ENCODE peak calls at places on chromosome 6, in ten cellular contexts. B is vagina, P is sigmoid colon, M is transverse colon, U is HCT116, V is K562, F is stomach, D is endothelial cell of umbilical vein, W is breast epithelium, T is HepG2. Z is an unnamed sample.

GRCh38 chr6:6148192-6148815 is 141.6 kb upstream of the NRN1 start:
- DNase-seq in B (no peak), P (no peak), M (no peak), U (no peak), V (no peak), F (no peak), D (no peak), W (no peak), T (no peak), Z (no peak)

GRCh38 chr6:157885876-157886275 is 62.8 kb downstream of the SNX9 start:
- DNase-seq in B (no peak), P (no peak), M (no peak), U (no peak), V (no peak), F (no peak), D (no peak), W (no peak), T (no peak), Z (no peak)

GRCh38 chr6:22940571-22941290 is 371.4 kb downstream of the HDGFL1 start:
- DNase-seq in B (no peak), P (no peak), M (no peak), U (no peak), V (no peak), F (no peak), D (no peak), W (no peak), T (no peak), Z (no peak)

GRCh38 chr6:10658910-10659696 is 35.3 kb downstream of the C6orf52 start:
- DNase-seq in B (no peak), P (no peak), M (no peak), U (no peak), V (no peak), F (no peak), D (no peak), W (no peak), T (no peak), Z (no peak)

GRCh38 chr6:41937881-41938574 is 3.6 kb downstream of the CCND3 start:
- DNase-seq in B (no peak), P (no peak), M (no peak), U (no peak), V (no peak), F (no peak), D (peak), W (no peak), T (no peak), Z (no peak)

GRCh38 chr6:78300885-78301284 is 566.5 kb upstream of the IRAK1BP1 start:
- DNase-seq in B (no peak), P (no peak), M (no peak), U (no peak), V (no peak), F (no peak), D (no peak), W (no peak), T (no peak), Z (no peak)

GRCh38 chr6:70414813-70415212 is 1.5 kb downstream of the FAM135A start:
- DNase-seq in B (no peak), P (no peak), M (no peak), U (no peak), V (no peak), F (no peak), D (no peak), W (no peak), T (no peak), Z (no peak)

GRCh38 chr6:89204096-89204495 is 13.1 kb downstream of the GABRR1 start:
- DNase-seq in B (no peak), P (no peak), M (no peak), U (no peak), V (no peak), F (no peak), D (no peak), W (no peak), T (no peak), Z (no peak)

GRCh38 chr6:112016335-112016734 is 37.6 kb upstream of the CCN6 start:
- DNase-seq in B (no peak), P (no peak), M (no peak), U (no peak), V (no peak), F (no peak), D (peak), W (no peak), T (no peak), Z (no peak)

GRCh38 chr6:161101517-161101916 is 109.9 kb downstream of the MAP3K4 start:
- DNase-seq in B (no peak), P (no peak), M (no peak), U (no peak), V (no peak), F (no peak), D (no peak), W (no peak), T (no peak), Z (no peak)

GRCh38 chr6:123000244-123000770 is 4.3 kb downstream of the CLVS2 start:
- DNase-seq in B (no peak), P (no peak), M (no peak), U (no peak), V (no peak), F (no peak), D (no peak), W (no peak), T (no peak), Z (no peak)

GRCh38 chr6:3427740-3428085 is 29.1 kb downstream of the SLC22A23 start:
- DNase-seq in B (no peak), P (no peak), M (peak), U (no peak), V (no peak), F (peak), D (peak), W (no peak), T (no peak), Z (no peak)

GRCh38 chr6:53044071-53044470 is 21.1 kb upstream of the FBXO9 start:
- DNase-seq in B (no peak), P (no peak), M (no peak), U (no peak), V (no peak), F (no peak), D (no peak), W (no peak), T (no peak), Z (no peak)

GRCh38 chr6:47306887-47307286 is 2.8 kb downstream of the TNFRSF21 start:
- DNase-seq in B (no peak), P (no peak), M (no peak), U (no peak), V (no peak), F (no peak), D (peak), W (no peak), T (no peak), Z (no peak)

GRCh38 chr6:42890311-42891198 is 11.1 kb downstream of the RPL7L1 start:
- DNase-seq in B (peak), P (peak), M (peak), U (peak), V (peak), F (peak), D (peak), W (peak), T (peak), Z (peak)

GRCh38 chr6:169981969-169982368 is 230.5 kb downstream of the ERMARD start:
- DNase-seq in B (no peak), P (peak), M (no peak), U (no peak), V (no peak), F (no peak), D (no peak), W (peak), T (no peak), Z (no peak)

GRCh38 chr6:169981051-169981450 is 229.6 kb downstream of the ERMARD start:
- DNase-seq in B (no peak), P (peak), M (no peak), U (no peak), V (no peak), F (no peak), D (no peak), W (peak), T (no peak), Z (no peak)

GRCh38 chr6:169978615-169979161 is 227.3 kb downstream of the ERMARD start:
- DNase-seq in B (no peak), P (peak), M (no peak), U (no peak), V (no peak), F (no peak), D (no peak), W (peak), T (no peak), Z (peak)

GRCh38 chr6:169981568-169981967 is 230.1 kb downstream of the ERMARD start:
- DNase-seq in B (no peak), P (peak), M (no peak), U (no peak), V (no peak), F (no peak), D (no peak), W (peak), T (no peak), Z (no peak)

DNA sequence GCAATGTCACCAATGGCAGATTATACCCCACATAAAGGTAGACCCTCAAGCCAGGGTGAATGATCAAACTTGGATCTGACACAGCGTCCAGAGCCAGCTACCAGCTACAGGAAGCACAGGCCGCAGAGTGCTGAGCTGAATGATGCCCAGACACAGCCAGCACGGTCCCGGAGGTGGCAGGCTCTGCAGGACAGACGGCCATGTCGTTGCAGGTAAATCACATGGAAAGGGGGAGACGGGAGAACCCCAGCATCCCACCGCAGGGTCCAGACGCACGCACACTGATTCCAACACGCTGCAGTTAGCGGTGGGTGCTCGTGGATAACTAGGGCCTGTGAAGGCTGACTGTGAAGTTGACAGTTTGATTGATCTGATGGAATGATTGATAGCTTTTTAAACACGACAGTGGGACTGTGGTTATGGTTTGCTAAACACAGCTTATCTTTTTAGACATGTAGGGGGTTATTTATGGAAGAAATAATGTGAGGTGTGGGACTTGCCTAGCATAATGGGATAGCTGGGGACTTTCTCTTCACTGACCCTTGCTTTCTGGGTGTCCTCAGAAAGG is 228.5 kb downstream of the ERMARD start:
- DNase-seq in B (no peak), P (peak), M (no peak), U (no peak), V (no peak), F (no peak), D (no peak), W (peak), T (no peak), Z (peak)
- TF ChIP-seq POLR2AphosphoS5 in B (no peak), P (no peak), M (no peak), U (no peak), V (no peak), F (no peak), D (no peak), W (no peak), T (no peak), Z (no peak)

GRCh38 chr6:110562316-110562915 is 86.0 kb upstream of the SLC22A16 start:
- DNase-seq in B (peak), P (no peak), M (no peak), U (no peak), V (no peak), F (no peak), D (no peak), W (no peak), T (no peak), Z (no peak)

GRCh38 chr6:110561708-110562107 is 85.3 kb upstream of the SLC22A16 start:
- DNase-seq in B (no peak), P (no peak), M (no peak), U (no peak), V (no peak), F (no peak), D (no peak), W (no peak), T (no peak), Z (no peak)

GRCh38 chr6:110563711-110564110 is 87.3 kb upstream of the SLC22A16 start:
- DNase-seq in B (no peak), P (no peak), M (no peak), U (no peak), V (no peak), F (no peak), D (no peak), W (no peak), T (no peak), Z (no peak)

GRCh38 chr6:110566346-110567125 is 90.1 kb upstream of the SLC22A16 start:
- DNase-seq in B (no peak), P (no peak), M (peak), U (no peak), V (no peak), F (no peak), D (no peak), W (no peak), T (peak), Z (no peak)

DNA sequence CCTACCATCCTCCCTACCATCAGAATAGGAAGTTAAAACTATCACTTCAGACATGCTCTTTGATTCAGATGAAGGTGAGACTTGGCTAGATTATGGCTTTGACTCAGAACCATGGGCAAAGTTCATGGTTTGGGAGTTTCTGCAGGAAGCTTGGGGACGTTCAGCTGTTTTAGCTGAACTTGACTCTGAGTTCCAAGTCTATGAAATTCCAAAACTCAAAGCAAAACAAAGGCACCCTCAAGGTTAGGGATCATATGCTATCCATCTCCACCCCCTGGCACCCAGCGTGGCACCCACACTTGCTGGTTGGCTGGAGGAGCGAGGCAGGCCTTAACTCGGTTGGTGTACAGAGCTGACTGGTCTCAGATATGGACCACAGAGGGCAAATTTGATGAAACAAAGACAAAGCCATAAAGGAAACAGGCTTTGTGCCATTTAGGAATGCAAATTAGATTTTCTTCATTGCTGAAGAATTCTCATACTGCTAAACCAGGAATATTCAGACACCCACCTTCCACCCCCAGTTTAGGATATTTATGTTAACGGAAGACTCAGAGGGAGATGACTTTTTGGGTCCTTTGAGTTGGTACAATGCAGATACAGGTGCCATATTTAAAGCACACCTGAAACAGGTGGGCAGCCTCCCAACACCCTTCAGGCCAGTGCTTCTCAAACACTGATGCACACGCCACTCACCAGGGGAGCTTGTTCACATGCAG is 88.4 kb upstream of the SLC22A16 start:
- DNase-seq in B (no peak), P (no peak), M (no peak), U (no peak), V (no peak), F (no peak), D (no peak), W (no peak), T (no peak), Z (no peak)
- H3K27ac ChIP-seq in B (no peak), P (no peak), M (no peak), U (no peak), V (no peak), F (no peak), D (no peak), W (no peak), T (peak), Z (no peak)

GRCh38 chr6:125985967-125986294 is 409 bp upstream of the TRMT11 start:
- DNase-seq in B (no peak), P (no peak), M (no peak), U (no peak), V (no peak), F (no peak), D (no peak), W (no peak), T (no peak), Z (no peak)

GRCh38 chr6:125986956-125987617 is 747 bp downstream of the TRMT11 start:
- DNase-seq in B (no peak), P (no peak), M (no peak), U (peak), V (peak), F (no peak), D (no peak), W (no peak), T (peak), Z (no peak)

GRCh38 chr6:125988280-125988679 is 1.9 kb downstream of the TRMT11 start:
- DNase-seq in B (no peak), P (no peak), M (no peak), U (no peak), V (no peak), F (no peak), D (no peak), W (no peak), T (no peak), Z (no peak)

GRCh38 chr6:125985522-125985921 is 818 bp upstream of the TRMT11 start:
- DNase-seq in B (no peak), P (no peak), M (no peak), U (no peak), V (no peak), F (no peak), D (no peak), W (no peak), T (peak), Z (no peak)

DNA sequence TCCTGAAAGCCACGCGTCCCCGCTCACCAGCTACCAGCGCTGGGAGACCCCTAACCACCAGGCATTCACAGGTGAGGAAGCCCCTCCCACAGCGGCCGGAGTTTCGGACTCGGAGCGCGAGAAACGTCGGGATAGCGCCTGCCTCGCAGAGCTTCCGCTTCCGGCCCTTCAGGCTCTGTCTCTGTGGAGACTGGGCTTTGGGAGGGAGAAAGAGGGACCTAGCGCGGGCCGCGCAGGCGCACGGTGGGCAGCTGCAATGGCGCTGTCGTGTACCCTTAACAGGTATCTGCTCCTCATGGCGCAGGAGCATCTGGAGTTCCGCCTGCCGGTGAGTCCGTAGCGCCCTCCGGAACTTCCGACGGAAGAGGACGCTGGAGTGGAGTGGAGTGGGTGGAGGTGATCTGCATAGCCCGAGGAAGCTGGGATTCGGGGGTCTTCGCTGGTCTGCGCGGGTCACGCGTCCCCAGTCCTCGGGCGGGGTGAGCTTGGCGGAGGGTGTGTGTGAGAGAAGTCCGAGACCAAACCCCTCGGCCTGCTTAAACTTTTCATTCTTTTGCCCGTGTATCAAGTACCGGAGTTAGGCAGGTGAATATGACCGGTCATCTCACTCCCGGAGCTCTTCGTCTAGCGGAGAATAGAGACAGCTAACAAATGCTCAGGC is at the start of gene TRMT11:
- DNase-seq in B (peak), P (peak), M (peak), U (peak), V (peak), F (peak), D (peak), W (peak), T (peak), Z (peak)
- TF ChIP-seq POLR2A in B (no peak), P (peak), M (peak), U (peak), V (peak), F (peak), D (peak), W (peak), T (peak), Z (peak)

GRCh38 chr6:31533455-31533841 is 4.7 kb downstream of the MCCD1 start:
- DNase-seq in B (no peak), P (no peak), M (no peak), U (no peak), V (no peak), F (no peak), D (no peak), W (no peak), T (no peak), Z (no peak)

GRCh38 chr6:31531771-31532643 is 3.2 kb downstream of the MCCD1 start:
- DNase-seq in B (no peak), P (no peak), M (no peak), U (no peak), V (no peak), F (no peak), D (no peak), W (no peak), T (no peak), Z (no peak)

GRCh38 chr6:31531162-31531561 is 2.4 kb downstream of the MCCD1 start:
- DNase-seq in B (no peak), P (no peak), M (no peak), U (no peak), V (no peak), F (no peak), D (no peak), W (no peak), T (no peak), Z (no peak)

GRCh38 chr6:31534011-31534410 is 5.2 kb downstream of the MCCD1 start:
- DNase-seq in B (no peak), P (no peak), M (no peak), U (no peak), V (no peak), F (no peak), D (no peak), W (no peak), T (no peak), Z (no peak)

GRCh38 chr6:31532644-31533454 is 4.1 kb downstream of the MCCD1 start:
- DNase-seq in B (no peak), P (no peak), M (no peak), U (no peak), V (peak), F (no peak), D (no peak), W (no peak), T (no peak), Z (no peak)
- TF ChIP-seq POLR2AphosphoS5 in B (no peak), P (no peak), M (no peak), U (peak), V (peak), F (no peak), D (no peak), W (no peak), T (peak), Z (no peak)

Z was measured in upper lobe of left lung.